ENCODE peak calls at places on chromosomes 16 and 17, in five cellular contexts. Z is upper lobe of right lung; W is heart left ventricle; T is GM23248; S is CD8-positive, alpha-beta T cell. F is an unnamed sample. For H3K4me1 and H3K9me3, the result is how much of the 10 kb centered on the place peaks cover.

GRCh38 chr17:50365649-50366393 is 7.2 kb downstream of the MRPL27 start:
- DNase-seq in S (no peak), Z (no peak), W (no peak), T (no peak), F (no peak)

GRCh38 chr17:32519769-32520701 is 33.2 kb downstream of the CDK5R1 start:
- DNase-seq in S (peak), T (peak), W (peak), Z (no peak), F (peak)

GRCh38 chr16:4067262-4068001 is 48.8 kb downstream of the ADCY9 start:
- DNase-seq in S (no peak), Z (no peak), T (peak), W (no peak), F (no peak)

GRCh38 chr16:27048316-27048715 is 18.4 kb upstream of the C16orf82 start:
- DNase-seq in S (no peak), W (no peak), Z (no peak), T (peak), F (no peak)

GRCh38 chr17:227581-228222 is 46.3 kb upstream of the DOC2B start:
- DNase-seq in Z (no peak), S (no peak), T (no peak), W (peak), F (no peak)

GRCh38 chr17:62083651-62084050 is 18.6 kb upstream of the MED13 start:
- DNase-seq in S (no peak), Z (no peak), T (no peak), W (no peak), F (no peak)

GRCh38 chr16:72311426-72311825 is 139.5 kb upstream of the PMFBP1 start:
- DNase-seq in T (no peak), Z (no peak), S (no peak), W (no peak), F (no peak)

GRCh38 chr17:52606098-52606497 is 447.6 kb upstream of the CA10 start:
- DNase-seq in Z (no peak), W (no peak), T (peak), S (no peak), F (no peak)

GRCh38 chr17:47257651-47258339 is 4.2 kb downstream of the ITGB3 start:
- DNase-seq in Z (no peak), T (peak), W (no peak), S (no peak), F (no peak)

GRCh38 chr17:7914771-7915610 is 1.1 kb downstream of the RNF227 start:
- DNase-seq in S (no peak), T (peak), Z (no peak), W (peak), F (no peak)

GRCh38 chr17:33038740-33039139 is 47.1 kb downstream of the SPACA3 start:
- DNase-seq in T (peak), Z (no peak), W (peak), S (no peak), F (no peak)

GRCh38 chr16:65572156-65572555 is 450.3 kb upstream of the CDH11 start:
- DNase-seq in S (no peak), T (peak), W (no peak), Z (no peak), F (no peak)

GRCh38 chr17:57873261-57874057 is 23.6 kb upstream of the MRPS23 start:
- DNase-seq in W (no peak), S (no peak), Z (no peak), T (no peak), F (no peak)

GRCh38 chr17:40310882-40311391 is 2.0 kb downstream of the RARA start:
- DNase-seq in Z (no peak), S (no peak), W (peak), T (no peak), F (no peak)

GRCh38 chr16:54928421-54929089 is 2.1 kb upstream of the IRX5 start:
- DNase-seq in W (peak), S (no peak), T (peak), Z (peak), F (peak)

GRCh38 chr16:54930034-54930938 is at the start of gene IRX5:
- DNase-seq in W (peak), S (no peak), T (peak), Z (peak), F (peak)

GRCh38 chr16:54931041-54931756 is 534 bp downstream of the IRX5 start:
- DNase-seq in W (peak), T (peak), Z (peak), S (no peak), F (peak)

GRCh38 chr16:54928016-54928356 is 2.7 kb upstream of the IRX5 start:
- DNase-seq in W (no peak), S (no peak), Z (no peak), T (peak), F (peak)

GRCh38 chr16:54929090-54930033 is 1.3 kb upstream of the IRX5 start:
- DNase-seq in Z (peak), T (peak), W (peak), S (peak), F (peak)
- H3K4me1 ChIP-seq in Z (under half), T (under half), W (under half), S (under half), F (under half)

GRCh38 chr17:44197980-44198720 is 1.5 kb downstream of the ATXN7L3 start:
- DNase-seq in Z (no peak), W (no peak), S (peak), T (peak), F (no peak)
- H3K4me3 ChIP-seq in Z (peak), W (peak), S (peak), T (peak), F (peak)

GRCh38 chr16:87528690-87529579 is 36.1 kb upstream of the ZCCHC14 start:
- DNase-seq in T (no peak), S (no peak), W (no peak), Z (no peak), F (no peak)
- H3K9me3 ChIP-seq in T (under half), S (under half), W (under half), Z (under half), F (under half)

GRCh38 chr17:74992223-74992622 is 4.8 kb downstream of the CDR2L start:
- DNase-seq in W (no peak), Z (no peak), T (no peak), S (no peak), F (no peak)
- H3K4me1 ChIP-seq in W (under half), Z (under half), T (under half), S (under half), F (under half)

DNA sequence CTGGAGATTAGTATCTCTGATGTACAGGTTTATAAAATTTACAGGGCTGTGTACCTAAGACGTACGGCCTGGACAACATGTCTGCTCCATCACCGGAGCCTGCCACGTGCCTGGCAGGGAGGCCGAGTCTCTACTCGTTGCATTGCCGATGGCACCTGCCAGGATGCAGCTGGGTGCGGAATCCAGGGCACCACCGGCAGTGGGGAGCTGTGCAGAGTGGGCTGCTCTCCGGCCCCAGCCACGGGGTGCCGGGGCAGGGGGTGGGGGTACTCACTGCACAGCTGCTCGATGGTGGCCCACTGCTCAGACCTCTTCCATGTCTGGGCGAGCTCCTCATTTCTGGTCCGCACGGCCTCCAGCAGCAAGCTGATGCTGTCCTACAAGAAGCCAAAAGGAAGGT is 13.1 kb upstream of the FAAP100 start:
- DNase-seq in W (peak), S (no peak), T (no peak), Z (no peak), F (no peak)
- H3K4me3 ChIP-seq in W (no peak), S (no peak), T (no peak), Z (no peak), F (no peak)

DNA sequence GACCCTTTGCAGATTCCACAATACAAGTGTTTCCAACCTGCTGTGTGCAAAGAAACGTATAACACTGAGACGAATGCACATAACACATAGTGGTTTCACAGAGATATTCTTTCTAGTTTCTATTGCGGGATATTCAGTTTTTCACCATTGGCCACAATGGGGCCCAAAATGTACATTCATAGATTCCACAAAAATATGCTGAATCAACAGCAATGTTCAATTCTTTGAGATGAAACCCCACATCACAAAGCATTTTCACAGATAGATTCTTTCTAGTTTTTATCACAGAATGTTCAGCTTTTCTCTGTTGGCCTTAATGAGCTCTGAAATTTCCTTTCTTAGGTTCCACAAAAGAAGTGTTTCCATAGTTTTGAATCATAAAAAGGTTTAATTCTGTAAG is 2472.3 kb downstream of the TP53TG3F start:
- DNase-seq in W (no peak), Z (no peak), S (no peak), T (no peak), F (no peak)
- H3K9me3 ChIP-seq in W (under half), Z (under half), S (under half), T (under half), F (under half)

GRCh38 chr16:89445166-89445565 is 45.2 kb downstream of the ANKRD11 start:
- DNase-seq in W (no peak), S (no peak), Z (no peak), T (no peak), F (no peak)

GRCh38 chr16:89448656-89449055 is 41.7 kb downstream of the ANKRD11 start:
- DNase-seq in Z (peak), S (no peak), W (peak), T (no peak), F (no peak)

GRCh38 chr16:89446136-89446974 is 44.0 kb downstream of the ANKRD11 start:
- DNase-seq in W (no peak), S (no peak), Z (peak), T (no peak), F (no peak)

GRCh38 chr16:89444151-89444723 is 46.1 kb downstream of the ANKRD11 start:
- DNase-seq in W (no peak), Z (no peak), T (no peak), S (no peak), F (no peak)

GRCh38 chr16:89446975-89447293 is 43.4 kb downstream of the ANKRD11 start:
- DNase-seq in W (no peak), S (no peak), T (no peak), Z (no peak), F (no peak)
- H3K4me1 ChIP-seq in W (half or more), S (half or more), T (half or more), Z (half or more), F (under half)